ENCODE peak calls at places on chromosome 17, in eight cellular contexts. B is HCT116, I is heart left ventricle, S is right lobe of liver, C is upper lobe of left lung, U is A549, Z is body of pancreas, V is IMR-90. J is an unnamed sample.

GRCh38 chr17:39359994-39360393 is 41.4 kb downstream of the FBXL20 start:
- ATAC-seq in U (no peak), I (no peak), V (no peak), Z (no peak), S (no peak), C (no peak), B (no peak), J (no peak)

GRCh38 chr17:81218459-81218858 is 4.3 kb downstream of the CEP131 start:
- ATAC-seq in I (no peak), B (no peak), Z (no peak), S (no peak), V (no peak), C (no peak), U (no peak), J (no peak)

GRCh38 chr17:27473748-27474609 is 17.7 kb downstream of the KSR1 start:
- ATAC-seq in U (no peak), S (peak; percentile 66), C (peak; percentile 25), I (peak; percentile 85), B (peak; percentile 61), Z (peak; percentile 78), V (no peak), J (no peak)

GRCh38 chr17:68378202-68379149 is 78.8 kb downstream of the WIPI1 start:
- ATAC-seq in U (peak; percentile 81), V (peak; percentile 79), B (peak; percentile 60), C (peak; percentile 96), I (peak; percentile 92), Z (peak; percentile 89), S (peak; percentile 81), J (peak; percentile 94)

GRCh38 chr17:12566281-12567002 is 99.2 kb upstream of the MYOCD start:
- ATAC-seq in Z (no peak), U (no peak), B (no peak), I (peak; percentile 70), V (no peak), C (no peak), S (no peak), J (no peak)

GRCh38 chr17:7897090-7897489 is 8.5 kb downstream of the CHD3 start:
- ATAC-seq in Z (no peak), I (no peak), B (no peak), S (no peak), C (no peak), U (no peak), V (no peak), J (no peak)

GRCh38 chr17:50865868-50866260 is 290 bp downstream of the TOB1 start:
- ATAC-seq in U (peak; percentile 0), V (peak; percentile 2), Z (no peak), C (peak; percentile 3), B (peak; percentile 1), S (no peak), I (no peak), J (peak; percentile 2)

GRCh38 chr17:28747046-28747691 is 3.4 kb downstream of the TRAF4 start:
- ATAC-seq in V (no peak), I (no peak), U (no peak), B (no peak), S (no peak), Z (peak; percentile 41), C (no peak), J (no peak)

GRCh38 chr17:69508814-69509213 is 94.3 kb downstream of the MAP2K6 start:
- ATAC-seq in Z (no peak), B (no peak), U (no peak), V (no peak), S (no peak), I (no peak), C (no peak), J (no peak)

GRCh38 chr17:1647802-1648581 is 1.7 kb downstream of the RILP start:
- ATAC-seq in U (peak; percentile 47), S (no peak), V (no peak), B (peak; percentile 42), Z (no peak), C (peak; percentile 5), I (peak; percentile 6), J (no peak)

GRCh38 chr17:44752953-44753861 is 5.6 kb upstream of the ADAM11 start:
- ATAC-seq in I (no peak), B (no peak), Z (no peak), V (no peak), C (no peak), S (no peak), U (no peak), J (no peak)
- TF ChIP-seq POLR2A in I (no peak), B (no peak), Z (no peak), V (no peak), C (no peak), S (no peak), U (no peak), J (no peak)

DNA sequence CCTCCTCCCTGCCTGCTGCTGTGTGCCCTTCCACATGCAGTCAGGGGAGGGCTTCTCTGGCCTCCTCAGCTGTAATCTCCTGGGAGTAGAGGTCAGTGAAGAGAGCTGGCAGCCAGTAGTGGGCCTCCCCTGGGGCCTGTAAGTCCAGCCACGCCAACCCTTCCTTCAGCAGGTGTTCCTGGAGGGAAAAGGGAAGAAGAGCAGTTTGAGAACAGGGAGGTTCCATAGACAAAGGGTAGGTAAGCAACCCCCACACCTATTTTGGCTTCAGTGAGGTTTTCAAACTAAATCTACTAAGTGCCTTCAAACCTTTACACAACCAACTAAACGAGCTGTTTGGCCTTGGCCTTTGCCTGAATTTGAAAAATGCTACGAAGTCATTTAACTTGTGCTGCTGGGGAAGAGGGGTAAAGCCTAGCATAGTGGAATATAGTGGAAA is 14.2 kb downstream of the SNF8 start:
- ATAC-seq in I (no peak), Z (no peak), S (no peak), U (peak; percentile 12), C (no peak), B (peak; percentile 29), V (no peak), J (no peak)
- TF ChIP-seq POLR2A in I (no peak), Z (no peak), S (no peak), U (no peak), C (no peak), B (no peak), V (no peak), J (no peak)

GRCh38 chr17:75271233-75271954 is 363 bp upstream of the MIF4GD start:
- ATAC-seq in U (peak; percentile 61), B (peak; percentile 72), V (peak; percentile 90), Z (peak; percentile 89), S (peak; percentile 75), C (peak; percentile 93), I (peak; percentile 63), J (peak; percentile 90)
- TF ChIP-seq POLR2A in U (peak; percentile 78), B (peak; percentile 79), V (no peak), Z (no peak), S (peak; percentile 6), C (peak; percentile 64), I (no peak), J (peak; percentile 33)

GRCh38 chr17:34578016-34578415 is 1.4 kb upstream of the TMEM132E start:
- ATAC-seq in S (no peak), C (no peak), U (no peak), B (no peak), V (no peak), I (no peak), Z (no peak), J (no peak)
- TF ChIP-seq POLR2A in S (no peak), C (no peak), U (no peak), B (no peak), V (no peak), I (no peak), Z (no peak), J (no peak)

GRCh38 chr17:44934745-44935105 is 12.8 kb downstream of the KIF18B start:
- ATAC-seq in Z (no peak), S (no peak), V (no peak), B (no peak), I (no peak), C (no peak), U (peak; percentile 36), J (no peak)

GRCh38 chr17:44932526-44933097 is 15.0 kb downstream of the KIF18B start:
- ATAC-seq in Z (no peak), U (no peak), I (peak; percentile 48), B (no peak), C (no peak), V (no peak), S (no peak), J (no peak)

GRCh38 chr17:44935116-44935515 is 12.5 kb downstream of the KIF18B start:
- ATAC-seq in Z (no peak), U (no peak), B (no peak), S (no peak), V (no peak), I (no peak), C (no peak), J (no peak)

GRCh38 chr17:44932096-44932495 is 15.5 kb downstream of the KIF18B start:
- ATAC-seq in S (no peak), V (no peak), B (no peak), Z (no peak), I (no peak), U (no peak), C (no peak), J (no peak)

DNA sequence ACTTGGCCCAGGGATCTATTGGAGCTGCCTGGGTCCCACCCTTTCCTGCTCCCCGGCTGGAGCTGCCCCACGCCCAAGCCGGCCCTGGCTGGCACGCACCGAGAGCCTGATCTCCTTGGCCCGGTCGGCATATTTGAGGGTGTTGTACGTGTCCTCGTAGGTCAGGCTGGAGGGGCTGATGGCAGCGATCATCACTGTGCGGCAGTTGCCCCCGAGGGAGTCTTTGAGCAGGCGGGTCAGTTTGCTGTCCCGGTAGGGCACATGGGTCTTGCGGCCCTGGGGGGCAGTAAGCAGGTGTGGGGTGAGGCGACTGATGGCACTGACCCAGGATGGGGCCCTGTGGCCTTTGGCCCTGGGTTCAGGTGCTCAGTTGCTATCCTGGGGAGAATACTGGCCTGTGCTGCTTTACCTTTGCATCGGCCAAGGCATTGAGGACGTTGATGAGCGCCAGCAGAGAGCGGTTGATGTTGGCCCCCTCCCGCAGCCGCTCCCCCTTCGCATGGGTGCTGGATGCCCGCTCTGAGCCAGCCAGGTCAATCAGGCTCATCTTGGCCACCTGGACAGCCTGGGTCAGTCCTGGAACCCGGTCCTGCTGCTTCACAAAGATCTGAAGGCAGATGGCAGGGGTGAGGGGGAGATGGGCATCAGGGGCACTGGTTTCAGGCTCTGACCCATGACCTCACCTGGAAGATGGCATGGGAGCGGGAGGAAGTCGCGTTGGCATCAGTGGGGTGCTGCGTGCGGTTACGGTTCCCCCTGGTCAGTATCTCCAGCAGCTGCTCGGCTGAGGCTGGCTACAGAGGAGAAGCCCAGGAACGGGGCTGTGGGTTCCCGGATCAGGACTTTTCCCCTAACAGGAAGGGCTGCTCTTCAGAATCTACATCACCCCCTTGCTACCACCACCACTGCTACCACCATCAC is 13.5 kb downstream of the KIF18B start:
- ATAC-seq in U (no peak), Z (no peak), C (no peak), B (no peak), S (no peak), I (peak; percentile 36), V (no peak), J (no peak)
- TF ChIP-seq POLR2A in U (no peak), Z (no peak), C (no peak), B (no peak), S (no peak), I (no peak), V (no peak), J (no peak)

J was measured in gastroesophageal sphincter.